ENCODE peak calls at places on chromosomes 12 and 14, in six cellular contexts. P is endothelial cell, Z is NB4, H is prostate gland, F is MCF 10A, K is fibroblast of lung. S is an unnamed sample.

GRCh38 chr14:99327050-99327449 is 55.1 kb upstream of the BCL11B start:
- DNase-seq in P (no peak), Z (no peak), H (no peak), F (no peak), K (no peak), S (no peak)

GRCh38 chr12:79939728-79940306 is 4.9 kb upstream of the PPP1R12A start:
- DNase-seq in P (no peak), Z (peak; percentile 66), H (no peak), F (no peak), K (no peak), S (no peak)

GRCh38 chr14:100903672-100904185 is at the start of gene RTL1:
- DNase-seq in P (no peak), Z (no peak), H (no peak), F (no peak), K (no peak), S (no peak)

GRCh38 chr12:88643685-88644084 is 63.4 kb upstream of the KITLG start:
- DNase-seq in P (no peak), Z (no peak), H (no peak), F (no peak), K (peak; percentile 46), S (no peak)

GRCh38 chr14:66918527-66918926 is 270.7 kb upstream of the GARIN2 start:
- DNase-seq in P (no peak), Z (no peak), H (no peak), F (no peak), K (no peak), S (no peak)

GRCh38 chr14:99025418-99025817 is 246.6 kb downstream of the BCL11B start:
- DNase-seq in P (no peak), Z (no peak), H (no peak), F (no peak), K (no peak), S (no peak)

GRCh38 chr14:69268223-69268622 is 8.3 kb downstream of the GALNT16 start:
- DNase-seq in P (no peak), Z (no peak), H (no peak), F (no peak), K (peak; percentile 69), S (no peak)

GRCh38 chr12:72925716-72926115 is 653.5 kb downstream of the TRHDE start:
- DNase-seq in P (no peak), Z (no peak), H (no peak), F (no peak), K (no peak), S (no peak)

GRCh38 chr14:74763803-74764531 is 851 bp downstream of the YLPM1 start:
- DNase-seq in P (no peak), Z (peak; percentile 18), H (peak; percentile 13), F (peak; percentile 43), K (peak; percentile 10), S (peak; percentile 22)

GRCh38 chr14:105665247-105665950 is 139.0 kb downstream of the TMEM121 start:
- DNase-seq in P (no peak), Z (no peak), H (no peak), F (no peak), K (no peak), S (no peak)

GRCh38 chr12:21294176-21294575 is 40.5 kb downstream of the SLCO1A2 start:
- DNase-seq in P (no peak), Z (no peak), H (no peak), F (no peak), K (no peak), S (no peak)

GRCh38 chr14:63478024-63478423 is 65.2 kb downstream of the PPP2R5E start:
- DNase-seq in P (no peak), Z (peak; percentile 16), H (no peak), F (no peak), K (no peak), S (no peak)

GRCh38 chr12:94977766-94978468 is 25.6 kb downstream of the NDUFA12 start:
- DNase-seq in P (no peak), Z (no peak), H (no peak), F (no peak), K (no peak), S (no peak)

GRCh38 chr14:100865682-100866591 is 37.6 kb downstream of the RTL1 start:
- DNase-seq in P (no peak), Z (no peak), H (no peak), F (no peak), K (no peak), S (no peak)

GRCh38 chr14:77344597-77344996 is 23.8 kb downstream of the GSTZ1 start:
- DNase-seq in P (no peak), Z (no peak), H (no peak), F (no peak), K (no peak), S (no peak)

GRCh38 chr12:88539893-88540292 is 40.4 kb downstream of the KITLG start:
- DNase-seq in P (no peak), Z (no peak), H (no peak), F (no peak), K (no peak), S (no peak)

GRCh38 chr12:2922329-2922728 is 31.6 kb downstream of the TULP3 start:
- DNase-seq in P (no peak), Z (no peak), H (no peak), F (no peak), K (no peak), S (no peak)

GRCh38 chr12:91854725-91855124 is 290.9 kb downstream of the BTG1 start:
- DNase-seq in P (no peak), Z (no peak), H (no peak), F (peak; percentile 26), K (peak; percentile 93), S (peak; percentile 48)

GRCh38 chr14:63454863-63455622 is 88.1 kb downstream of the PPP2R5E start:
- DNase-seq in P (no peak), Z (peak; percentile 21), H (no peak), F (peak; percentile 62), K (peak; percentile 51), S (no peak)

GRCh38 chr14:24258119-24258518 is 4.9 kb downstream of the TGM1 start:
- DNase-seq in P (no peak), Z (no peak), H (no peak), F (no peak), K (no peak), S (no peak)

GRCh38 chr14:60183724-60184596 is 18.8 kb upstream of the DHRS7 start:
- DNase-seq in P (no peak), Z (peak; percentile 75), H (no peak), F (peak; percentile 79), K (peak; percentile 87), S (peak; percentile 76)

GRCh38 chr14:74804219-74804825 is 41.2 kb downstream of the YLPM1 start:
- DNase-seq in P (peak; percentile 48), Z (peak; percentile 53), H (no peak), F (peak; percentile 59), K (peak; percentile 73), S (peak; percentile 33)

GRCh38 chr14:67461341-67461985 is 27.1 kb downstream of the TMEM229B start:
- DNase-seq in P (no peak), Z (no peak), H (no peak), F (peak; percentile 21), K (no peak), S (no peak)

DNA sequence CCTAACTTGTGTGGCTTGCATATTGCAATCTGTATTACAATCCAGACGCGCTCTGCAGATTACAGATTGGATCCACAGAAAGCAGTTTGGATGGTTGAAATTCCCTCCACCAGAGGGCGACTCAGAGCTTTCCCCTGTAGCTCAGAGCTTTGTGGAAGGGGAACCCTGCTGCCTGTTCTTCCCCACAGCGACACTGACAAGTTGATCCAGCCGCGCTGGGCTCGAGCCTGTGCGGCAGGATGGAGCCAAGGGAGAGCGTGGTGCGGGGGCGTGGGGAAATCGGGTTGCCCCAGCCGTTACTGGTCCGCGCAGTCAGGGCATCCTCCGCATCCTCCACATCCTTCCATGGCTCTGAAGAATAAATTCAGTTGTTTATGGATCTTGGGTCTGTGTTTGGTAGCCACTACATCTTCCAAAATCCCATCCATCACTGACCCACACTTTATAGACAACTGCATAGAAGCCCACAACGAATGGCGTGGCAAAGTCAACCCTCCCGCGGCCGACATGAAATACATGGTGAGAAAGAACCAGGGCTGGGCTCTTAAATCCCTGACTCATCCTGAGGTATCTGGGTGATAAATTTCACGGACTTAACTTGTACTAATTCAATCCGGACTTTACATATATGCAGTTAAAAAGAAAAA is at the start of gene GLIPR1L1:
- DNase-seq in P (peak; percentile 91), Z (peak; percentile 93), H (peak; percentile 81), F (peak; percentile 88), K (peak; percentile 90), S (peak; percentile 90)
- TF ChIP-seq CTCF in P (peak; percentile 96), Z (peak; percentile 88), H (peak; percentile 75), F (peak; percentile 91), K (peak; percentile 82), S (peak; percentile 85)

DNA sequence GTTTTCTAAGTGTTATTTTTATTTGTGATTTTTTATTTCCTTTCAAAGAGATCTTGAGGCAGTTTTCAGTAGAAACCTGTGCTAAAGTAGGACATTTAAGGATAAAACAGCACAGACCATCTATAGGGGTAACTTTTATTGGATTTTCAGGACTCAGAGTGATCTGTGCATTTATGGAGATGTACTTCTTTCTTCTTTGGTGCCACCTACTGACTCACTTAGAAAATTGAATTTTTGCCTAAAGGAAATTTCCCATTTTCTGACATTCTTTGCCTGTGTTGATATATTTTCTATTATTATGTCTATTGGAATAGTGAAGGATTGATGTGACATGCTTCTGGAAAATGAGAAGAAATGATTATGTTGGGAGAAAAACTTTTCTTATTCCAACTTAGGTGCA is 113.0 kb downstream of the UNC79 start:
- DNase-seq in P (no peak), Z (peak; percentile 42), H (no peak), F (peak; percentile 35), K (peak; percentile 37), S (peak; percentile 10)
- TF ChIP-seq CTCF in P (peak; percentile 57), Z (peak; percentile 13), H (peak; percentile 11), F (peak; percentile 43), K (peak; percentile 43), S (peak; percentile 49)

GRCh38 chr12:97404093-97404492 is 58.5 kb upstream of the RMST start:
- DNase-seq in P (no peak), Z (no peak), H (no peak), F (no peak), K (no peak), S (no peak)

GRCh38 chr12:97404549-97404948 is 58.1 kb upstream of the RMST start:
- DNase-seq in P (peak; percentile 64), Z (peak; percentile 56), H (peak; percentile 21), F (peak; percentile 43), K (peak; percentile 11), S (peak; percentile 28)

DNA sequence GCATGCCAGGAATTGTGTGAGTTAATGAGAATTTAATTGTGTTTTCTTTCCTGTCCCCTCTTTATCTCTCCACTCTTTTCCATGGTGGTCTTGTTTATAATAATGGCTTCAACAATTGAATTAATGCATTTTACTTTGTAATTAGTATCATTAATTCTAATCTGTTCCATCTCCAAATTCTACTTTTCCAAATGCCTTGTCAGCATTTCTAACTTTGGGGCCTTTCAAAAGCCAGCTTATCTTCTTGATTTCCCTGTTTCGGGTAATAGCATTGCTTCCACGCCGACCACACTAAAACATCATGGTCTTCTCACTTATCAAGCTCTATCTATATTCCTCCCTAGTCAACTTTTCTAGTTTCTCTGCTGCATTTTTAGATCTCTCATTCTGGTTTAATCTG is 54.2 kb upstream of the RMST start:
- DNase-seq in P (no peak), Z (no peak), H (no peak), F (no peak), K (no peak), S (no peak)
- TF ChIP-seq CTCF in P (no peak), Z (no peak), H (no peak), F (no peak), K (no peak), S (no peak)

GRCh38 chr12:96121271-96121711 is 72.9 kb upstream of the ELK3 start:
- DNase-seq in P (no peak), Z (peak; percentile 99), H (no peak), F (peak; percentile 27), K (peak; percentile 20), S (no peak)

GRCh38 chr12:96112733-96113132 is 77.3 kb upstream of the LTA4H start:
- DNase-seq in P (no peak), Z (no peak), H (no peak), F (no peak), K (no peak), S (no peak)

GRCh38 chr12:96120359-96121100 is 73.6 kb upstream of the ELK3 start:
- DNase-seq in P (no peak), Z (peak; percentile 100), H (no peak), F (no peak), K (peak; percentile 26), S (no peak)

GRCh38 chr12:96117460-96117859 is 76.7 kb upstream of the ELK3 start:
- DNase-seq in P (no peak), Z (peak; percentile 51), H (no peak), F (no peak), K (no peak), S (no peak)
- TF ChIP-seq CTCF in P (no peak), Z (no peak), H (no peak), F (no peak), K (no peak), S (no peak)

S was measured in cardiac muscle cell.